ENCODE peak calls at places on chromosomes 2 and 18, in seven cellular contexts. X is CD4-positive, CD25-positive, alpha-beta regulatory T cell; W is foreskin fibroblast; J is coronary artery; H is GM23248; T is kidney; E is thoracic aorta. K is an unnamed sample.

GRCh38 chr18:55762424-55762823 is 174.4 kb upstream of the TCF4 start:
- DNase-seq in X (no peak), W (no peak), J (no peak), H (no peak), T (no peak), E (no peak), K (no peak)

GRCh38 chr2:222296911-222297599 is 1.7 kb downstream of the PAX3 start:
- DNase-seq in X (no peak), W (peak), J (no peak), H (no peak), T (peak), E (no peak), K (no peak)

GRCh38 chr2:120879401-120880295 is 144.0 kb downstream of the GLI2 start:
- DNase-seq in X (no peak), W (no peak), J (no peak), H (no peak), T (no peak), E (no peak), K (no peak)

GRCh38 chr2:16063955-16064633 is 123.7 kb downstream of the MYCN start:
- DNase-seq in X (no peak), W (no peak), J (no peak), H (no peak), T (no peak), E (no peak), K (no peak)

GRCh38 chr2:13091463-13091862 is 374.7 kb downstream of the TRIB2 start:
- DNase-seq in X (no peak), W (no peak), J (no peak), H (peak), T (no peak), E (no peak), K (peak)

GRCh38 chr2:53450885-53451284 is 316.7 kb upstream of the CHAC2 start:
- DNase-seq in X (no peak), W (no peak), J (no peak), H (no peak), T (no peak), E (no peak), K (no peak)

GRCh38 chr2:38033651-38034050 is 42.3 kb downstream of the CYP1B1 start:
- DNase-seq in X (no peak), W (no peak), J (no peak), H (no peak), T (no peak), E (no peak), K (no peak)

GRCh38 chr2:66507673-66508127 is 72.8 kb downstream of the MEIS1 start:
- DNase-seq in X (no peak), W (no peak), J (no peak), H (no peak), T (no peak), E (no peak), K (no peak)

GRCh38 chr2:29766191-29766590 is 155.2 kb downstream of the ALK start:
- DNase-seq in X (no peak), W (peak), J (no peak), H (peak), T (no peak), E (no peak), K (no peak)

GRCh38 chr2:26562811-26563645 is 78.1 kb downstream of the CIB4 start:
- DNase-seq in X (no peak), W (no peak), J (no peak), H (peak), T (peak), E (no peak), K (no peak)

DNA sequence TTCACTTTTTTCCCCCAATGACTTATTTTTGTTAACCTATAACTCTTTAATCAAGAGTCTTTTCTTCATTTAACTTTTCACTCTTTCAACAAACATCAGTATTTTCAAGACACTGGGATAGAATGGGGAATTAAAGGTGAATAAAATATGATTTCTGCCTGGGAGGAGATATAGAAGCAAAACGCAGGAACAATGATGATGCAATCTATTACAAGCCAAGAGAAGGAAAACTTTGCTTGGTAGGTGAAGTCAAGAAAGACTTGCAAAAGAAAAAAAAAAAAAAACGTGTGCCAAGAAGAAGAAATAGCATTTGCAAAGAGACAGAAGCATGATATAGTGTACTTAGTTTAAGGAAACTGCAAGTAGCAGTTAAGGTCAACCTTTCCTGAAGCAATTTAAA is 207.3 kb upstream of the KCNH7 start:
- DNase-seq in X (no peak), W (no peak), J (no peak), H (no peak), T (no peak), E (no peak), K (no peak)
- H3K4me3 ChIP-seq in X (no peak), W (no peak), J (no peak), H (no peak), T (no peak), E (no peak), K (no peak)

GRCh38 chr2:206443735-206444527 is 599 bp downstream of the ADAM23 start:
- DNase-seq in X (no peak), W (peak), J (no peak), H (peak), T (peak), E (no peak), K (no peak)

GRCh38 chr2:206442854-206443734 is at the start of gene ADAM23:
- DNase-seq in X (no peak), W (peak), J (no peak), H (peak), T (peak), E (no peak), K (no peak)

GRCh38 chr2:206442516-206442853 is 847 bp upstream of the ADAM23 start:
- DNase-seq in X (no peak), W (peak), J (no peak), H (no peak), T (no peak), E (no peak), K (no peak)

GRCh38 chr2:206445948-206446347 is 2.6 kb downstream of the ADAM23 start:
- DNase-seq in X (no peak), W (no peak), J (no peak), H (no peak), T (no peak), E (no peak), K (no peak)
- H3K4me3 ChIP-seq in X (no peak), W (no peak), J (no peak), H (no peak), T (no peak), E (no peak), K (no peak)

GRCh38 chr18:37716106-37716708 is 150.6 kb upstream of the CELF4 start:
- DNase-seq in X (no peak), W (no peak), J (no peak), H (no peak), T (no peak), E (no peak), K (no peak)

GRCh38 chr18:37711990-37712389 is 146.4 kb upstream of the CELF4 start:
- DNase-seq in X (no peak), W (no peak), J (no peak), H (no peak), T (no peak), E (no peak), K (no peak)

GRCh38 chr18:37712776-37713175 is 147.2 kb upstream of the CELF4 start:
- DNase-seq in X (no peak), W (no peak), J (no peak), H (no peak), T (no peak), E (no peak), K (no peak)

GRCh38 chr18:37717098-37717497 is 151.5 kb upstream of the CELF4 start:
- DNase-seq in X (no peak), W (no peak), J (no peak), H (no peak), T (no peak), E (no peak), K (no peak)

GRCh38 chr18:37714621-37715020 is 149.0 kb upstream of the CELF4 start:
- DNase-seq in X (no peak), W (no peak), J (no peak), H (no peak), T (no peak), E (no peak), K (no peak)
- H3K4me3 ChIP-seq in X (no peak), W (no peak), J (no peak), H (no peak), T (no peak), E (no peak), K (no peak)

GRCh38 chr2:239066597-239066996 is 218.7 kb downstream of the TWIST2 start:
- DNase-seq in X (no peak), W (no peak), J (no peak), H (no peak), T (no peak), E (no peak), K (no peak)

GRCh38 chr2:239070466-239070865 is 222.6 kb downstream of the TWIST2 start:
- DNase-seq in X (no peak), W (no peak), J (no peak), H (no peak), T (no peak), E (no peak), K (no peak)

GRCh38 chr2:239067196-239067865 is 219.4 kb downstream of the TWIST2 start:
- DNase-seq in X (no peak), W (no peak), J (no peak), H (no peak), T (no peak), E (no peak), K (no peak)

GRCh38 chr2:239065962-239066361 is 218.1 kb downstream of the TWIST2 start:
- DNase-seq in X (no peak), W (no peak), J (no peak), H (no peak), T (no peak), E (no peak), K (no peak)

GRCh38 chr2:239068411-239068810 is 220.5 kb downstream of the TWIST2 start:
- DNase-seq in X (no peak), W (no peak), J (no peak), H (no peak), T (no peak), E (no peak), K (no peak)
- H3K4me3 ChIP-seq in X (no peak), W (no peak), J (no peak), H (no peak), T (no peak), E (no peak), K (no peak)

DNA sequence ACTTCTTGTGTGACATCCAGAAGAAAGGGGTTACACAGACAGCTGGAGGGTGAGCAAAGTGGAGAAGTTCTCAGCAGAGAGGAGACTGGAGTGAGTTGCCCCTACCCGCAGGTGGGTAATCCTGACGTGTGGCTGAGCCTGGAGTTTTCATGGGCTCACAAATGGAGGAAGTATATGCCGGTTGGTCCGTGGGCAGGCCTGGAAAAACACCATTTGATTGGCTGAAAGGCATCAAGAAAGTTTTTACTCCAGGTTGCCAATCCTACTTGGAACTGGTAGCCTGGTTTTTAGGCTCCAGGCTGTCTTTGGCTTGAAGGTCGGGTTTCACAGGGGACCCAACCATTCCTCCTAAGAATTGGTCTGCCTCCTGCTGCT is 1177.4 kb upstream of the LRRTM1 start:
- DNase-seq in X (no peak), W (no peak), J (no peak), H (no peak), T (no peak), E (no peak), K (no peak)
- H3K4me3 ChIP-seq in X (no peak), W (no peak), J (no peak), H (no peak), T (no peak), E (no peak), K (no peak)

GRCh38 chr2:182867411-182868048 is 1.1 kb upstream of the FRZB start:
- DNase-seq in X (no peak), W (no peak), J (no peak), H (no peak), T (no peak), E (no peak), K (no peak)

GRCh38 chr2:182866461-182867369 is at the start of gene FRZB:
- DNase-seq in X (no peak), W (peak), J (peak), H (peak), T (peak), E (no peak), K (peak)

GRCh38 chr2:182866095-182866460 is 359 bp downstream of the FRZB start:
- DNase-seq in X (no peak), W (peak), J (no peak), H (peak), T (peak), E (no peak), K (no peak)

GRCh38 chr2:182863642-182864041 is 2.8 kb downstream of the FRZB start:
- DNase-seq in X (no peak), W (no peak), J (no peak), H (no peak), T (no peak), E (no peak), K (no peak)

DNA sequence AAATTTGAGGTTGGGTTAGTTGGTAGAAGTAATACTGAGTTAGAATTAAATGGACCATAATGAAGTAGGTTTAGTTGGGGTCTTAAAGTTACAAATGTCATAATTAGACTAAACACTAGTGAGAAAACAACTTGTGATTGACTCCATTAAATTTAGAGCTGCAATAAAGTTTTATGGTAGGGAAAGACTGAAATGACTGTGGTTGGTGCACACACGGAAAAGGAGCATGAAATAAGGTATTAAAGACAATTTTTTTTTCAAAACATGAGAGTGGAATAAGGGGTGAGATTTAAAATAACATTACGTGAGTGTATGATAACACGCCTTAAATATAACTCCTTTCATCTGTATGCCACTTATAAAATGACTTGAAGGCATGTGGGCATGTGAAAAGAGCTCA is 1.5 kb downstream of the FRZB start:
- DNase-seq in X (no peak), W (no peak), J (no peak), H (no peak), T (no peak), E (no peak), K (no peak)
- H3K4me3 ChIP-seq in X (no peak), W (no peak), J (peak), H (no peak), T (no peak), E (peak), K (no peak)